ENCODE peak calls at places on chromosomes 1 and 21, in four cellular contexts. One of them, this sample, is unnamed. For H3K36me3, the result is how much of the 10 kb centered on the place peaks cover.

GRCh38 chr1:179298952-179299351 is 5.4 kb downstream of the SOAT1 start:
- DNase-seq in brain microvascular endothelial cell: no peak
- DNase-seq in neural progenitor cell: no peak
- DNase-seq in neuronal stem cell: no peak
- DNase-seq in this sample: no peak

GRCh38 chr1:230895452-230895851 is 27.1 kb upstream of the C1orf198 start:
- DNase-seq in brain microvascular endothelial cell: no peak
- DNase-seq in neuronal stem cell: no peak
- DNase-seq in neural progenitor cell: no peak
- DNase-seq in this sample: no peak

GRCh38 chr1:160576866-160577265 is 2.4 kb downstream of the CD84 start:
- DNase-seq in neuronal stem cell: no peak
- DNase-seq in neural progenitor cell: no peak
- DNase-seq in brain microvascular endothelial cell: no peak
- DNase-seq in this sample: no peak

GRCh38 chr1:236514703-236515442 is 8.9 kb upstream of the LGALS8 start:
- DNase-seq in brain microvascular endothelial cell: no peak
- DNase-seq in neural progenitor cell: no peak
- DNase-seq in neuronal stem cell: no peak
- DNase-seq in this sample: no peak

GRCh38 chr1:154481058-154481457 is 21.0 kb upstream of the TDRD10 start:
- DNase-seq in neural progenitor cell: peak
- DNase-seq in neuronal stem cell: peak
- DNase-seq in brain microvascular endothelial cell: no peak
- DNase-seq in this sample: no peak

GRCh38 chr1:204854286-204854685 is 16.4 kb upstream of the NFASC start:
- DNase-seq in neuronal stem cell: no peak
- DNase-seq in brain microvascular endothelial cell: no peak
- DNase-seq in neural progenitor cell: no peak
- DNase-seq in this sample: no peak

GRCh38 chr1:164560504-164560903 is 1.5 kb downstream of the PBX1 start:
- DNase-seq in neuronal stem cell: no peak
- DNase-seq in brain microvascular endothelial cell: no peak
- DNase-seq in neural progenitor cell: no peak
- DNase-seq in this sample: no peak

GRCh38 chr21:44714905-44715304 is 3.5 kb upstream of the TSPEAR start:
- DNase-seq in brain microvascular endothelial cell: no peak
- DNase-seq in neuronal stem cell: no peak
- DNase-seq in neural progenitor cell: no peak
- DNase-seq in this sample: no peak

GRCh38 chr1:228494044-228494353 is 6.8 kb downstream of the RNF187 start:
- DNase-seq in neuronal stem cell: no peak
- DNase-seq in brain microvascular endothelial cell: no peak
- DNase-seq in neural progenitor cell: no peak
- DNase-seq in this sample: no peak

GRCh38 chr1:31859719-31860118 is 43.9 kb upstream of the SPOCD1 start:
- DNase-seq in brain microvascular endothelial cell: no peak
- DNase-seq in neural progenitor cell: no peak
- DNase-seq in neuronal stem cell: no peak
- DNase-seq in this sample: no peak

GRCh38 chr1:45622891-45623394 is 911 bp downstream of the CCDC17 start:
- DNase-seq in neuronal stem cell: no peak
- DNase-seq in neural progenitor cell: peak
- DNase-seq in brain microvascular endothelial cell: no peak
- DNase-seq in this sample: no peak

GRCh38 chr1:111658622-111659021 is 39.0 kb downstream of the RAP1A start:
- DNase-seq in neural progenitor cell: no peak
- DNase-seq in brain microvascular endothelial cell: no peak
- DNase-seq in neuronal stem cell: no peak
- DNase-seq in this sample: no peak

GRCh38 chr1:243882276-243882675 is 32.2 kb upstream of the AKT3 start:
- DNase-seq in brain microvascular endothelial cell: peak
- DNase-seq in neural progenitor cell: no peak
- DNase-seq in neuronal stem cell: no peak
- DNase-seq in this sample: no peak

GRCh38 chr1:51627672-51628071 is 10.8 kb downstream of the OSBPL9 start:
- DNase-seq in neuronal stem cell: no peak
- DNase-seq in brain microvascular endothelial cell: peak
- DNase-seq in neural progenitor cell: peak
- DNase-seq in this sample: no peak

GRCh38 chr1:240169188-240169587 is 77.5 kb downstream of the FMN2 start:
- DNase-seq in neuronal stem cell: no peak
- DNase-seq in brain microvascular endothelial cell: peak
- DNase-seq in neural progenitor cell: peak
- DNase-seq in this sample: no peak

GRCh38 chr1:162564762-162565218 is 3.3 kb downstream of the UAP1 start:
- DNase-seq in neuronal stem cell: no peak
- DNase-seq in neural progenitor cell: no peak
- DNase-seq in brain microvascular endothelial cell: no peak
- DNase-seq in this sample: no peak

GRCh38 chr1:233015965-233016364 is 65.6 kb downstream of the NTPCR start:
- DNase-seq in neuronal stem cell: no peak
- DNase-seq in brain microvascular endothelial cell: no peak
- DNase-seq in neural progenitor cell: no peak
- DNase-seq in this sample: no peak

GRCh38 chr1:74620242-74620641 is 53.4 kb downstream of the ERICH3 start:
- DNase-seq in neuronal stem cell: no peak
- DNase-seq in brain microvascular endothelial cell: no peak
- DNase-seq in neural progenitor cell: no peak
- DNase-seq in this sample: no peak

GRCh38 chr1:171999756-172000155 is 158.5 kb downstream of the DNM3 start:
- DNase-seq in neuronal stem cell: no peak
- DNase-seq in brain microvascular endothelial cell: no peak
- DNase-seq in neural progenitor cell: no peak
- DNase-seq in this sample: no peak

GRCh38 chr1:41578712-41579335 is 94.3 kb upstream of the EDN2 start:
- DNase-seq in neuronal stem cell: no peak
- DNase-seq in brain microvascular endothelial cell: peak
- DNase-seq in neural progenitor cell: peak
- DNase-seq in this sample: no peak

GRCh38 chr1:236507022-236507700 is 16.6 kb upstream of the LGALS8 start:
- DNase-seq in neuronal stem cell: no peak
- DNase-seq in neural progenitor cell: no peak
- DNase-seq in brain microvascular endothelial cell: peak
- DNase-seq in this sample: no peak

GRCh38 chr1:182446033-182446669 is 3.8 kb upstream of the RGSL1 start:
- DNase-seq in brain microvascular endothelial cell: peak
- DNase-seq in neural progenitor cell: peak
- DNase-seq in neuronal stem cell: peak
- DNase-seq in this sample: peak

GRCh38 chr1:30874176-30874575 is 34.4 kb downstream of the SDC3 start:
- DNase-seq in neuronal stem cell: no peak
- DNase-seq in neural progenitor cell: no peak
- DNase-seq in brain microvascular endothelial cell: no peak
- DNase-seq in this sample: no peak

GRCh38 chr21:28283652-28284490 is 708.8 kb downstream of the LTN1 start:
- DNase-seq in neural progenitor cell: no peak
- DNase-seq in neuronal stem cell: no peak
- DNase-seq in brain microvascular endothelial cell: peak
- DNase-seq in this sample: no peak

GRCh38 chr1:185594786-185595410 is 139.3 kb upstream of the HMCN1 start:
- DNase-seq in brain microvascular endothelial cell: no peak
- DNase-seq in neuronal stem cell: no peak
- DNase-seq in neural progenitor cell: no peak
- DNase-seq in this sample: no peak

GRCh38 chr1:22506130-22506692 is 54.6 kb downstream of the ZBTB40 start:
- DNase-seq in brain microvascular endothelial cell: no peak
- DNase-seq in neuronal stem cell: no peak
- DNase-seq in neural progenitor cell: no peak
- DNase-seq in this sample: no peak

GRCh38 chr1:22508991-22509390 is 54.3 kb upstream of the EPHA8 start:
- DNase-seq in brain microvascular endothelial cell: no peak
- DNase-seq in neural progenitor cell: no peak
- DNase-seq in neuronal stem cell: no peak
- DNase-seq in this sample: no peak

GRCh38 chr1:22507582-22507981 is 55.7 kb upstream of the EPHA8 start:
- DNase-seq in neuronal stem cell: no peak
- DNase-seq in neural progenitor cell: no peak
- DNase-seq in brain microvascular endothelial cell: no peak
- DNase-seq in this sample: no peak

GRCh38 chr1:22509815-22510214 is 53.5 kb upstream of the EPHA8 start:
- DNase-seq in neuronal stem cell: no peak
- DNase-seq in brain microvascular endothelial cell: no peak
- DNase-seq in neural progenitor cell: no peak
- DNase-seq in this sample: no peak

DNA sequence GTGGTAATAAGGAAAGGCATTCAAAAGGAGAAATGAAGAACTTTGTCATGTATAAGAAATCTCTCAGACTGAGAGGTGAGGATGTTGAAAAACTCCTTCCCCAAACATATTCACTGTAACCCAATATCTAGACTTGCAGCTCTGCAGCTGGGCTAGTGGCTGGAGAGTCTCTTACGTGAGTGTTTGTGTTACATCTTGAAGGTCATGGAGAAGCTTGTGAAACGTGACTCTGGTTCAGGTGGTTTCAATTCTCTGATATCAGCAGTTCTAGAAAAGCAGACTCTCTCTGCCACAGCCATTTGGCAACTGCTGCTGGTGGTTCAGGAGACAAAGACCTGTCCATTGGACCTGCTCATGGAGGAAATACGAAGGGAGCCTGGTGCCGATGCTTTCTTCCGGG is 55.0 kb upstream of the EPHA8 start:
- DNase-seq in neural progenitor cell: no peak
- DNase-seq in neuronal stem cell: no peak
- DNase-seq in brain microvascular endothelial cell: no peak
- DNase-seq in this sample: no peak
- H3K36me3 ChIP-seq in neural progenitor cell: under half
- H3K36me3 ChIP-seq in neuronal stem cell: under half
- H3K36me3 ChIP-seq in brain microvascular endothelial cell: under half
- H3K36me3 ChIP-seq in this sample: under half

GRCh38 chr1:28280961-28281360 is 21.6 kb downstream of the SESN2 start:
- DNase-seq in brain microvascular endothelial cell: no peak
- DNase-seq in neural progenitor cell: no peak
- DNase-seq in neuronal stem cell: no peak
- DNase-seq in this sample: no peak
- H3K36me3 ChIP-seq in brain microvascular endothelial cell: under half
- H3K36me3 ChIP-seq in neural progenitor cell: under half
- H3K36me3 ChIP-seq in neuronal stem cell: under half
- H3K36me3 ChIP-seq in this sample: under half

DNA sequence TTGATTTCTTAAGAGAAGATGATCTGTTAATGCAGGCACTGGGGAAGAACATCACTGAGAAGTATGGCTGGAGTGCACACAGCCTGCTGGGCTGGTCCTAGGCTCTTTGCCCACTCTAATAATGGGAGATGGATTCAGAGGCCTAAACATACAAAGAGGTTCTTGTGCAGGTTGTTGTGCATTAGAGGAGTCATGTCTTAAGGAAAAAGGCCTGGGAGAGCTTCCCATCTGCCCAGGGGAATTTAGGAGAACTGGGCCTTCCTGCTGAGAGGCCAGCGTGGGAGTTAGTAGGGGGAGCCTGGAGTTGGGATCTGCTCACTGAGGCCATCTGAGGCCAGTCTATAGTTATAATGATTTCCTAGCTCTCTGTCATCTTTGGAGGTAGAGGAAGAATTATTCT is 126.7 kb downstream of the TLR5 start:
- DNase-seq in neuronal stem cell: no peak
- DNase-seq in brain microvascular endothelial cell: no peak
- DNase-seq in neural progenitor cell: no peak
- DNase-seq in this sample: no peak
- H3K36me3 ChIP-seq in neuronal stem cell: under half
- H3K36me3 ChIP-seq in brain microvascular endothelial cell: under half
- H3K36me3 ChIP-seq in neural progenitor cell: under half
- H3K36me3 ChIP-seq in this sample: under half

DNA sequence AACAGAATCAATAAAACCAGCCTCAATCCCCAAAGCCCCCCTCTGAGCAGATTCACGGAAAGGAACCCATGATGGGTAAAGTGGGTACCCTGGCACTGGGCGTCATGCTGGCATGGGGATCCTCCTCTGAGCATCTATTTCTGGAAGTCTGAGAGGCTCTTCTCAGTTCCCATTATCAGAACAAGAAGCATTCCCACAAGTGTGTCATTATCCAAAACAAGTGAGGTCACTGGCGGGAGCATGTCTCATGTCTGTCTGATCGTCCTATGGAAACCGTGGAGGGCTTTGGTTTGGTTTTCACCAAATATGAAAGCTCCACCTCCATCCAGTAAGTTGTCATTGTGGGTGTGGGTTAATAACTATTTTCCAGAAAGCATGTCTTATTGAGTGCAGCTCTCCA is 70.7 kb downstream of the PGM1 start:
- DNase-seq in neuronal stem cell: no peak
- DNase-seq in neural progenitor cell: no peak
- DNase-seq in brain microvascular endothelial cell: peak
- DNase-seq in this sample: no peak
- H3K36me3 ChIP-seq in neuronal stem cell: under half
- H3K36me3 ChIP-seq in neural progenitor cell: under half
- H3K36me3 ChIP-seq in brain microvascular endothelial cell: under half
- H3K36me3 ChIP-seq in this sample: under half

DNA sequence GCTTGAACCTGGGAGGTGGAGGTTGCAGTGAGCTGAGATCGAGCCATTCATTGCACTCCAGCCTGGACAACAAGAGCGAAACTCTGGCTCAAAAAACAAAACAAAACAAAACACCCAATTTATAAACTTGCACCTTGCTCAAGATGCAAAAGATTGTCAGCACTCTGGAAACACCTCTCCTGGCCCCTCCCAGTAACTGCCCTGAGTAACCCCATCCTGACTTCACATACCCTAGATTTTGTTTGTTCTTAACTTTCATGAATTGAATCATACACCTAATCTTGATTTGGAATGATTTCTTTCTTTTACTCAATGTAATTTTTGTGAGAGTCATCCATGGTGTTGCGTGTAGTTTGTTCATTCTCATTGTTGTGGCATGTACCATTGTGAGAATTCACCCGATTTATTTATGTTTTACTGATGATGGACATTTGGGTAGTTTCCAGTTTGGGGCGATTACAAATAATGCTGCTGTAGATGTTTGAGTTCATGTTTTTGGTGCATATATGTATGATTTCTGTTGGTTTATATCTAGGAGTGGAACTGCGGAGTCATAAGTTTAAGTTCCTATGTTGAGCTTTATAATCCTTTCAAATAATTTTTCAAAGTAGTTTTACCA is 10.4 kb downstream of the NECAP2 start:
- DNase-seq in neural progenitor cell: no peak
- DNase-seq in brain microvascular endothelial cell: no peak
- DNase-seq in neuronal stem cell: no peak
- DNase-seq in this sample: no peak
- H3K36me3 ChIP-seq in neural progenitor cell: under half
- H3K36me3 ChIP-seq in brain microvascular endothelial cell: half or more
- H3K36me3 ChIP-seq in neuronal stem cell: half or more
- H3K36me3 ChIP-seq in this sample: under half

GRCh38 chr1:114137497-114137896 is 16.2 kb downstream of the SYT6 start:
- DNase-seq in neural progenitor cell: no peak
- DNase-seq in brain microvascular endothelial cell: no peak
- DNase-seq in neuronal stem cell: no peak
- DNase-seq in this sample: no peak

GRCh38 chr1:114135806-114136205 is 17.9 kb downstream of the SYT6 start:
- DNase-seq in neuronal stem cell: no peak
- DNase-seq in neural progenitor cell: no peak
- DNase-seq in brain microvascular endothelial cell: no peak
- DNase-seq in this sample: no peak

GRCh38 chr1:114131526-114132220 is 22.0 kb downstream of the SYT6 start:
- DNase-seq in neural progenitor cell: no peak
- DNase-seq in brain microvascular endothelial cell: no peak
- DNase-seq in neuronal stem cell: no peak
- DNase-seq in this sample: no peak

GRCh38 chr1:114130846-114131525 is 22.7 kb downstream of the SYT6 start:
- DNase-seq in brain microvascular endothelial cell: no peak
- DNase-seq in neural progenitor cell: peak
- DNase-seq in neuronal stem cell: peak
- DNase-seq in this sample: no peak

GRCh38 chr1:114134518-114134917 is 19.2 kb downstream of the SYT6 start:
- DNase-seq in brain microvascular endothelial cell: no peak
- DNase-seq in neuronal stem cell: no peak
- DNase-seq in neural progenitor cell: no peak
- DNase-seq in this sample: no peak
- H3K36me3 ChIP-seq in brain microvascular endothelial cell: under half
- H3K36me3 ChIP-seq in neuronal stem cell: under half
- H3K36me3 ChIP-seq in neural progenitor cell: under half
- H3K36me3 ChIP-seq in this sample: half or more